ENCODE peak calls at places on chromosomes 7 and 10, in eight cellular contexts. Z is BJ, L is A549, V is IMR-90, W is dorsolateral prefrontal cortex, I is WERI-Rb-1, J is transverse colon, F is spleen. T is an unnamed sample.

GRCh38 chr10:127308031-127308430 is 111.6 kb upstream of the INSYN2A start:
- DNase-seq in Z (no peak), L (no peak), V (no peak), W (no peak), I (no peak), J (no peak), F (no peak), T (no peak)

GRCh38 chr10:47421057-47421952 is 37.2 kb upstream of the ZNF488 start:
- DNase-seq in Z (peak; percentile 37), L (no peak), V (peak; percentile 91), W (no peak), I (no peak), J (no peak), F (peak; percentile 63), T (no peak)

GRCh38 chr7:113730309-113730955 is 188.4 kb downstream of the PPP1R3A start:
- DNase-seq in Z (no peak), L (no peak), V (peak; percentile 87), W (no peak), I (no peak), J (no peak), F (no peak), T (peak; percentile 42)

GRCh38 chr7:76356823-76357222 is 2.0 kb downstream of the YWHAG start:
- DNase-seq in Z (no peak), L (peak; percentile 66), V (peak; percentile 61), W (no peak), I (no peak), J (peak; percentile 35), F (no peak), T (no peak)

GRCh38 chr10:62233494-62234283 is 35.0 kb downstream of the RTKN2 start:
- DNase-seq in Z (no peak), L (peak; percentile 18), V (peak; percentile 25), W (no peak), I (no peak), J (no peak), F (no peak), T (no peak)

GRCh38 chr7:157745721-157746709 is 409.2 kb downstream of the DNAJB6 start:
- DNase-seq in Z (no peak), L (no peak), V (no peak), W (no peak), I (no peak), J (no peak), F (no peak), T (no peak)

GRCh38 chr7:93799750-93800357 is 90.7 kb downstream of the TFPI2 start:
- DNase-seq in Z (no peak), L (peak; percentile 14), V (peak; percentile 23), W (no peak), I (no peak), J (no peak), F (no peak), T (no peak)

GRCh38 chr7:1000594-1000935 is 17.6 kb downstream of the CYP2W1 start:
- DNase-seq in Z (no peak), L (no peak), V (no peak), W (no peak), I (no peak), J (no peak), F (no peak), T (no peak)

GRCh38 chr7:40437498-40437897 is 302.7 kb downstream of the SUGCT start:
- DNase-seq in Z (peak; percentile 98), L (peak; percentile 19), V (peak; percentile 95), W (no peak), I (no peak), J (no peak), F (no peak), T (peak; percentile 99)

GRCh38 chr7:25854608-25855497 is 297.1 kb upstream of the NFE2L3 start:
- DNase-seq in Z (peak; percentile 91), L (peak; percentile 98), V (peak; percentile 100), W (no peak), I (peak; percentile 88), J (peak; percentile 81), F (no peak), T (peak; percentile 99)

GRCh38 chr10:133208466-133208865 is 21.6 kb upstream of the UTF1 start:
- DNase-seq in Z (no peak), L (no peak), V (no peak), W (no peak), I (no peak), J (no peak), F (no peak), T (no peak)

GRCh38 chr7:1632916-1633785 is 36.9 kb upstream of the ELFN1 start:
- DNase-seq in Z (no peak), L (no peak), V (no peak), W (no peak), I (peak; percentile 35), J (no peak), F (no peak), T (no peak)

GRCh38 chr10:58384095-58384494 is 1.1 kb upstream of the TFAM start:
- DNase-seq in Z (no peak), L (no peak), V (no peak), W (no peak), I (no peak), J (no peak), F (no peak), T (no peak)

GRCh38 chr10:48671914-48672595 is 12.6 kb upstream of the WDFY4 start:
- DNase-seq in Z (no peak), L (no peak), V (no peak), W (no peak), I (no peak), J (peak; percentile 63), F (peak; percentile 89), T (no peak)
- H3K4me3 ChIP-seq in Z (no peak overlapping the region), L (no peak overlapping the region), V (no peak overlapping the region), W (no peak overlapping the region), I (no peak overlapping the region), J (no peak overlapping the region), F (peak overlapping the region; percentile 48), T (no peak overlapping the region)

DNA sequence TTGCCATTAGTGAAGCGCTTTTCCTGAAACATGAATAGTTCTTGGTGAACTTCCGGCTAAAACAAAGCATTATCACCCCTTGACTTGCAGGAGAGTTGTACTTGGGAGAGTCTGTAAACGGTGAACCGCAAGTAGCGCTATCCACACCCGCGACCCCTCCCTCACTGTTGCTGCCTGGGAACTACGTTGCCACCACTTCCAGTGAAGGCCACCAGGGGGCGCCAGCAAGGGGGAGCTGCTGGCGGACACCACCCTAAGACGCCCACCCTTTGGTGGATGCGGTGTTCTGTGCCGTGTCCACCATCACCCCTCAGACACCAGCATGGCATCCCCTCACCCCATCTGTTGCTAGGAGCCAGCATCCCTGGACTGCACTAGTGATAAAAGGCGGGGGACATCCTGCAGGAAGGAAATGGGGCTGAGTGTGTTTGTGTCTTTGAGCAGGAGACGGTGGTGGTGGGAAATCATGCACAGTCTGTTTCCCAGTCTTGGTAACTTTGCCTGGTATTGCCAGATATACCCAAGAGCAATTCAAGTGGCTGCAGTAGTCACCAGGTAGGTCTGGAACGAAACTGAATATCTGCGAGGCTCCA is 298.2 kb downstream of the FRMD4A start:
- DNase-seq in Z (no peak), L (no peak), V (no peak), W (no peak), I (peak; percentile 30), J (no peak), F (peak; percentile 77), T (no peak)
- TF ChIP-seq CTCF in Z (peak; percentile 73), L (peak; percentile 39), V (peak; percentile 51), W (peak; percentile 38), I (peak; percentile 68), J (peak; percentile 22), F (peak; percentile 21), T (peak; percentile 81)

GRCh38 chr7:27200761-27201230 is 905 bp upstream of the HOXA13 start:
- DNase-seq in Z (no peak), L (no peak), V (no peak), W (no peak), I (no peak), J (no peak), F (no peak), T (no peak)

GRCh38 chr7:27202741-27203134 is 2.8 kb upstream of the HOXA13 start:
- DNase-seq in Z (no peak), L (no peak), V (no peak), W (no peak), I (no peak), J (no peak), F (no peak), T (no peak)

GRCh38 chr7:27199820-27200760 is at the start of gene HOXA13:
- DNase-seq in Z (no peak), L (peak; percentile 69), V (no peak), W (no peak), I (peak; percentile 38), J (peak; percentile 88), F (peak; percentile 76), T (no peak)

GRCh38 chr7:27202018-27202740 is 2.3 kb upstream of the HOXA13 start:
- DNase-seq in Z (no peak), L (no peak), V (no peak), W (no peak), I (no peak), J (no peak), F (peak; percentile 34), T (no peak)

DNA sequence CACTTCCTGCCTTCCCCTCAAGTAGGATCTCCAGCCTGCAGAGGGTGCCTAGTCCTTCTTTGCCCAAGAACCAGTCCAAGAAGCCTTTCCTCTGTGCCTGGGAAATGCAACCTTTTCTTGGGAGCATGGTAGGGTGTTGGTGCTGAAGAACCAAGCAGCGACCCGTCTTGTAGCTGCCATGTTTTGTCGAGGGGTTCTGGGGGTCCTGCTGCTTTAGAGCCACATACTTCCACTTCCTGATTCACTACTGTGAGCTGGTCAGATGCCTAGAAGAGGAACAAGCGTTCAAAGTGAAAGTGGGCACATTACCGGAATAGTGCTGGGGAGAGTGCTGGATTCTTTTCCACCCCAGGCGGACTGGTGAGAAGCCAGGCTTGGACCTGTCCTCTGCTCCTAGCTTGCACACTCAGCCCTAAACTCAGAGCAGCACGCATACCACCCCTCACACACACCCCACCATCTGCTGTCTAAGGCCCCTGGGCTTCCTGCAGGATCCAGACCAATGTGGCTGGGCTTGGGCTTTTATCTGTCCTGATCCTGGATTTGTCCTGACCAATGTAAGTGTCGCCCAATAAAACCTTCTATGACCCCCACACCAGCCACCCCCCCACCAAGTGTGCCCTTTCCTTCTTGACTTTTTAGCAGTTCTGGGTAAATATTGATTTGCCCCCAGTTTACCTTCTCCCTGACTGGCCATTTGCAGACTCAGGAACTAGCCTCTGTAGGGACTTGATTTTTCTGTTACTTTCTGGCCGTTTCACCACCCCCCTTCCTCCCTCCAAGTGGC is 1.5 kb upstream of the HOXA13 start:
- DNase-seq in Z (no peak), L (peak; percentile 19), V (no peak), W (no peak), I (no peak), J (no peak), F (peak; percentile 39), T (no peak)
- H3K4me3 ChIP-seq in Z (peak overlapping the region; percentile 55), L (no peak overlapping the region), V (no peak overlapping the region), W (no peak overlapping the region), I (no peak overlapping the region), J (peak overlapping the region; percentile 73), F (peak overlapping the region; percentile 68), T (no peak overlapping the region)

GRCh38 chr7:105013283-105013817 is 655 bp upstream of the KMT2E start:
- DNase-seq in Z (peak; percentile 66), L (peak; percentile 93), V (peak; percentile 93), W (peak; percentile 96), I (peak; percentile 94), J (peak; percentile 93), F (peak; percentile 99), T (peak; percentile 51)

GRCh38 chr7:105015631-105015965 is 1.6 kb downstream of the KMT2E start:
- DNase-seq in Z (no peak), L (no peak), V (peak; percentile 41), W (no peak), I (no peak), J (peak; percentile 61), F (no peak), T (no peak)

GRCh38 chr7:105014725-105015630 is 973 bp downstream of the KMT2E start:
- DNase-seq in Z (no peak), L (peak; percentile 35), V (peak; percentile 34), W (peak; percentile 59), I (peak; percentile 49), J (peak; percentile 78), F (peak; percentile 84), T (no peak)

GRCh38 chr7:105012503-105013282 is 1.3 kb upstream of the KMT2E start:
- DNase-seq in Z (peak; percentile 84), L (peak; percentile 99), V (peak; percentile 97), W (peak; percentile 99), I (peak; percentile 97), J (peak; percentile 100), F (peak; percentile 100), T (peak; percentile 70)

GRCh38 chr7:105013818-105014724 is at the start of gene KMT2E:
- DNase-seq in Z (no peak), L (peak; percentile 84), V (peak; percentile 77), W (peak; percentile 84), I (peak; percentile 91), J (peak; percentile 91), F (peak; percentile 98), T (no peak)
- TF ChIP-seq CTCF in Z (peak; percentile 12), L (no peak), V (peak; percentile 20), W (no peak), I (no peak), J (peak; percentile 45), F (peak; percentile 4), T (no peak)